ENCODE peak calls at places on chromosomes 2 and 18, in four cellular contexts. One of them, this sample, is unnamed.

GRCh38 chr2:85787282-85787980 is 33.6 kb downstream of the ATOH8 start:
- DNase-seq in WTC11: no peak
- DNase-seq in K562: no peak
- DNase-seq in HepG2: no peak
- DNase-seq in this sample: no peak

GRCh38 chr18:48613589-48613988 is 74.8 kb downstream of the CTIF start:
- DNase-seq in WTC11: no peak
- DNase-seq in K562: no peak
- DNase-seq in HepG2: no peak
- DNase-seq in this sample: peak; percentile 90

GRCh38 chr2:111930404-111930803 is 32.0 kb downstream of the MERTK start:
- DNase-seq in WTC11: no peak
- DNase-seq in K562: no peak
- DNase-seq in HepG2: no peak
- DNase-seq in this sample: no peak

GRCh38 chr2:15943378-15943851 is 3.1 kb downstream of the MYCN start:
- DNase-seq in WTC11: peak; percentile 69
- DNase-seq in K562: peak; percentile 14
- DNase-seq in HepG2: no peak
- DNase-seq in this sample: peak; percentile 94

GRCh38 chr2:1929001-1929400 is 184.7 kb upstream of the PXDN start:
- DNase-seq in WTC11: no peak
- DNase-seq in K562: no peak
- DNase-seq in HepG2: no peak
- DNase-seq in this sample: no peak

GRCh38 chr18:23137788-23138216 is 2.5 kb downstream of the CABLES1 start:
- DNase-seq in WTC11: no peak
- DNase-seq in K562: no peak
- DNase-seq in HepG2: no peak
- DNase-seq in this sample: no peak

GRCh38 chr18:50218432-50219197 is 23.7 kb upstream of the MYO5B start:
- DNase-seq in WTC11: peak; percentile 32
- DNase-seq in K562: peak; percentile 17
- DNase-seq in HepG2: peak; percentile 45
- DNase-seq in this sample: no peak

GRCh38 chr2:71608034-71608433 is 154.7 kb downstream of the DYSF start:
- DNase-seq in WTC11: peak; percentile 9
- DNase-seq in K562: no peak
- DNase-seq in HepG2: no peak
- DNase-seq in this sample: peak; percentile 9

GRCh38 chr2:4763009-4763408 is 929.2 kb upstream of the SOX11 start:
- DNase-seq in WTC11: no peak
- DNase-seq in K562: peak; percentile 3
- DNase-seq in HepG2: no peak
- DNase-seq in this sample: peak; percentile 62

GRCh38 chr2:37585982-37586621 is 85.3 kb downstream of the CDC42EP3 start:
- DNase-seq in WTC11: no peak
- DNase-seq in K562: peak; percentile 38
- DNase-seq in HepG2: no peak
- DNase-seq in this sample: no peak

GRCh38 chr2:199495147-199495546 is 37.4 kb upstream of the SATB2 start:
- DNase-seq in WTC11: no peak
- DNase-seq in K562: no peak
- DNase-seq in HepG2: no peak
- DNase-seq in this sample: no peak

GRCh38 chr18:55582325-55582724 is 5.7 kb downstream of the TCF4 start:
- DNase-seq in WTC11: peak; percentile 24
- DNase-seq in K562: no peak
- DNase-seq in HepG2: no peak
- DNase-seq in this sample: no peak

GRCh38 chr2:144539170-144539863 is 19.4 kb upstream of the ZEB2 start:
- DNase-seq in WTC11: no peak
- DNase-seq in K562: no peak
- DNase-seq in HepG2: no peak
- DNase-seq in this sample: no peak

GRCh38 chr2:64122358-64122757 is 21.9 kb downstream of the PELI1 start:
- DNase-seq in WTC11: no peak
- DNase-seq in K562: no peak
- DNase-seq in HepG2: no peak
- DNase-seq in this sample: no peak

GRCh38 chr2:204892506-204893255 is 347.4 kb downstream of the PARD3B start:
- DNase-seq in WTC11: no peak
- DNase-seq in K562: no peak
- DNase-seq in HepG2: no peak
- DNase-seq in this sample: no peak

GRCh38 chr2:118492335-118492734 is 355.1 kb downstream of the EN1 start:
- DNase-seq in WTC11: no peak
- DNase-seq in K562: no peak
- DNase-seq in HepG2: peak; percentile 23
- DNase-seq in this sample: no peak

GRCh38 chr2:75071766-75072165 is 113.3 kb downstream of the POLE4 start:
- DNase-seq in WTC11: no peak
- DNase-seq in K562: no peak
- DNase-seq in HepG2: no peak
- DNase-seq in this sample: peak; percentile 24

GRCh38 chr2:140624188-140624587 is 1506.6 kb downstream of the LRP1B start:
- DNase-seq in WTC11: no peak
- DNase-seq in K562: no peak
- DNase-seq in HepG2: no peak
- DNase-seq in this sample: no peak

GRCh38 chr2:109526442-109526970 is 87.3 kb downstream of the SEPTIN10 start:
- DNase-seq in WTC11: no peak
- DNase-seq in K562: no peak
- DNase-seq in HepG2: no peak
- DNase-seq in this sample: no peak

GRCh38 chr2:106143495-106144215 is 50.4 kb downstream of the UXS1 start:
- DNase-seq in WTC11: no peak
- DNase-seq in K562: no peak
- DNase-seq in HepG2: no peak
- DNase-seq in this sample: no peak

GRCh38 chr2:201973316-201973715 is 60.3 kb upstream of the FZD7 start:
- DNase-seq in WTC11: no peak
- DNase-seq in K562: no peak
- DNase-seq in HepG2: no peak
- DNase-seq in this sample: no peak

GRCh38 chr2:42874838-42875801 is 82.7 kb upstream of the HAAO start:
- DNase-seq in WTC11: no peak
- DNase-seq in K562: no peak
- DNase-seq in HepG2: no peak
- DNase-seq in this sample: no peak

GRCh38 chr18:3607309-3608098 is 157.5 kb downstream of the TGIF1 start:
- DNase-seq in WTC11: no peak
- DNase-seq in K562: peak; percentile 60
- DNase-seq in HepG2: no peak
- DNase-seq in this sample: no peak

GRCh38 chr2:134988994-134989605 is 58.1 kb downstream of the MAP3K19 start:
- DNase-seq in WTC11: no peak
- DNase-seq in K562: peak; percentile 41
- DNase-seq in HepG2: peak; percentile 33
- DNase-seq in this sample: peak; percentile 42

GRCh38 chr18:45228989-45229388 is 386.3 kb upstream of the SLC14A2 start:
- DNase-seq in WTC11: no peak
- DNase-seq in K562: no peak
- DNase-seq in HepG2: no peak
- DNase-seq in this sample: no peak

GRCh38 chr2:197889041-197889440 is 84.6 kb downstream of the PLCL1 start:
- DNase-seq in WTC11: no peak
- DNase-seq in K562: peak; percentile 77
- DNase-seq in HepG2: no peak
- DNase-seq in this sample: no peak

DNA sequence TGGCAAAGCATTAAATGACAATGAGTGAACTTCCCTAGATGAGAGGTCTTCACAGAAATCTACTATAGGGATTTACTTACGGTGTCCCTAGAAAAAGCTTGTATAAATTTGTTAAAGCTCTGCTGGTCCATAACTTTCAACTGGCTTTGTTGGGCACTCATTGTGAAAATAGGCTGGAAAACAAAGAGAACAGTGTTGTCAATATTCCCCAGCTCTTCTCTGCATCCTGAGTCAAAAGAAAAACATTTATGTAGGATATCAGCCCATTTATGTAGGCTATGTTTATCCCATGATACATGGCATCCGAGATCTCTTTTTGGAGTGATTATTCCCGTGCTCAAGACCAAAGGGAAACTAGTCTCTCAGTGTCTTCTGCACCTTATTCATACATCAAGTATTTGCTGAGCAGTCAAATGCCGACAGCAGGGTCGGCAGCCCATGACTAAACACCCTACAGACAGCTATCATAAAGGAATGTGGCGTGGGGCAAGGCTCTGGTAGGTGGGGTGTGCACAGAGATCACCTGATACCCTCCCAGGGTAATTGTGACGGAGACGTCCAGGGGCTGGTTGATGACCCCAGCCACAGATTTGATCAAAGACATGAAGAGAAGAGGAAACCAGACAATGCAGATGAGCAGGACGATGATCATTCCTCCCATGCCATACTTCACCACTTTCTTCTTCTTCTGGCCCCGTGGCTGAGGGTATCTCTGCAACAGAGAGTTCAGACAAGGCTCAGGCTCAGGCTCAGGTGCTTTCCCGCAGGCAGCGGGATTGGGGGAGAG is 155.9 kb downstream of the NAPG start:
- DNase-seq in WTC11: no peak
- DNase-seq in K562: no peak
- DNase-seq in HepG2: no peak
- DNase-seq in this sample: no peak
- TF ChIP-seq FOXJ3 in WTC11: no peak
- TF ChIP-seq FOXJ3 in K562: no peak
- TF ChIP-seq FOXJ3 in HepG2: no peak
- TF ChIP-seq FOXJ3 in this sample: no peak

GRCh38 chr2:24115057-24115456 is 8.1 kb downstream of the PFN4 start:
- DNase-seq in WTC11: no peak
- DNase-seq in K562: no peak
- DNase-seq in HepG2: no peak
- DNase-seq in this sample: no peak
- TF ChIP-seq FOXJ3 in WTC11: no peak
- TF ChIP-seq FOXJ3 in K562: no peak
- TF ChIP-seq FOXJ3 in HepG2: no peak
- TF ChIP-seq FOXJ3 in this sample: no peak

GRCh38 chr18:22045221-22045918 is 124.0 kb upstream of the GATA6 start:
- DNase-seq in WTC11: no peak
- DNase-seq in K562: no peak
- DNase-seq in HepG2: no peak
- DNase-seq in this sample: no peak
- TF ChIP-seq FOXJ3 in WTC11: no peak
- TF ChIP-seq FOXJ3 in K562: no peak
- TF ChIP-seq FOXJ3 in HepG2: no peak
- TF ChIP-seq FOXJ3 in this sample: no peak

DNA sequence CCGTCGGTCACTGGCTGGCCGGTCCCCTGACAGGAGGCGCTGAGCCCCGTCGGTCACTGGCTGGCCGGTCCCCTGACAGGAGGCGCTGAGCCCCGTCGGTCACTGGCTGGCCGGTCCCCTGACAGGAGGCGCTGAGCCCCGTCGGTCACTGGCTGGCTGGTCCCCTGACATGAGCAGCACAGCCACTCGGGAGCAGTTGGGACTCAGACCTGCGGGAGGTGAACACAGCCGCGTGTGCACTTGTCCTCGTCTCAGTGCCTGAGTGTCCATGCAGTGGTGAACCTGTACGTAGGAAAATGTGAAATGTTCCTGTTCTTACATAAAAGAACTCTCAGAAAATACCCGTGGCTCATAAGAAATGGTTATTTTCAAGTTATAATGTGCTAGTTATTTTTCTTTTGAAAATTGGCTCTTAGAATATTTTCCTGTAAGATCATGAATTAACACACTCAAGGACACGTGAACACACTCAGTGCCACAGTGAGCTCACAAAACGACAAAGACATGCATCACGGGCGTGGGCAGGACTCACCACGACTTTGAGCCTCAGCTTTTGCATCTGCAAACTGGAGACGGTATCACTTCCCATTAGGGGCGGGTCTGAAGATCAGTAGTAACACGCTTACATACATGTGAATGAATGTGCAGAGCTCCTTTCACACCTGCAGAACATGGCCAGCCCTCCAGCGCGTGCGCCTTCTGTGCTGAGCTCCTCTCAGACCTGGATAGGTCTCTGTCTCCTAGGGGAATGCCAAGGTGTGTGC is 21.1 kb upstream of the NFATC1 start:
- DNase-seq in WTC11: no peak
- DNase-seq in K562: no peak
- DNase-seq in HepG2: no peak
- DNase-seq in this sample: no peak
- TF ChIP-seq FOXJ3 in WTC11: no peak
- TF ChIP-seq FOXJ3 in K562: no peak
- TF ChIP-seq FOXJ3 in HepG2: no peak
- TF ChIP-seq FOXJ3 in this sample: no peak

GRCh38 chr2:50613161-50613560 is 418.8 kb downstream of the NRXN1 start:
- DNase-seq in WTC11: no peak
- DNase-seq in K562: no peak
- DNase-seq in HepG2: no peak
- DNase-seq in this sample: no peak
- TF ChIP-seq FOXJ3 in WTC11: no peak
- TF ChIP-seq FOXJ3 in K562: no peak
- TF ChIP-seq FOXJ3 in HepG2: no peak
- TF ChIP-seq FOXJ3 in this sample: no peak

GRCh38 chr2:133596701-133597393 is 28.6 kb upstream of the NCKAP5 start:
- DNase-seq in WTC11: no peak
- DNase-seq in K562: no peak
- DNase-seq in HepG2: no peak
- DNase-seq in this sample: no peak

GRCh38 chr2:133586978-133587377 is 18.7 kb upstream of the NCKAP5 start:
- DNase-seq in WTC11: no peak
- DNase-seq in K562: no peak
- DNase-seq in HepG2: no peak
- DNase-seq in this sample: no peak

GRCh38 chr2:133588144-133588543 is 19.9 kb upstream of the NCKAP5 start:
- DNase-seq in WTC11: no peak
- DNase-seq in K562: no peak
- DNase-seq in HepG2: no peak
- DNase-seq in this sample: no peak

GRCh38 chr2:133591164-133591563 is 22.9 kb upstream of the NCKAP5 start:
- DNase-seq in WTC11: no peak
- DNase-seq in K562: no peak
- DNase-seq in HepG2: no peak
- DNase-seq in this sample: peak; percentile 6
- TF ChIP-seq FOXJ3 in WTC11: no peak
- TF ChIP-seq FOXJ3 in K562: no peak
- TF ChIP-seq FOXJ3 in HepG2: no peak
- TF ChIP-seq FOXJ3 in this sample: no peak

GRCh38 chr2:236180831-236181453 is 12.8 kb upstream of the GBX2 start:
- DNase-seq in WTC11: peak; percentile 78
- DNase-seq in K562: peak; percentile 64
- DNase-seq in HepG2: peak; percentile 60
- DNase-seq in this sample: peak; percentile 84
- TF ChIP-seq FOXJ3 in WTC11: no peak
- TF ChIP-seq FOXJ3 in K562: no peak
- TF ChIP-seq FOXJ3 in HepG2: no peak
- TF ChIP-seq FOXJ3 in this sample: no peak